ENCODE peak calls at places on chromosome 14, in seven cellular contexts. I is heart right ventricle, U is NCI-H748 treated with DMSO at 0.1 percent for 48 hours, S is right atrium auricular region, L is HT-29, V is EL, M is tibial artery. X is an unnamed sample.

GRCh38 chr14:20671597-20672283 is 12.6 kb upstream of the RNASE4 start:
- DNase-seq in M (no peak), U (no peak), L (peak), I (no peak), V (no peak), S (no peak), X (no peak)

GRCh38 chr14:76267322-76268012 is 108.5 kb upstream of the ESRRB start:
- DNase-seq in M (peak), L (no peak), I (peak), V (peak), S (peak), U (peak), X (peak)

GRCh38 chr14:93970967-93971634 is 5.3 kb downstream of the ASB2 start:
- DNase-seq in I (no peak), V (no peak), M (no peak), S (no peak), U (no peak), L (no peak), X (no peak)

GRCh38 chr14:84087986-84088531 is 1441.9 kb upstream of the FLRT2 start:
- DNase-seq in L (no peak), M (no peak), V (no peak), U (no peak), S (no peak), I (no peak), X (peak)

GRCh38 chr14:96299441-96299840 is 43.4 kb downstream of the BDKRB1 start:
- DNase-seq in U (no peak), I (no peak), S (no peak), V (no peak), L (no peak), M (no peak), X (no peak)

GRCh38 chr14:55589171-55589570 is 9.2 kb downstream of the KTN1 start:
- DNase-seq in U (no peak), V (no peak), L (no peak), I (no peak), S (no peak), M (peak), X (no peak)

GRCh38 chr14:66401447-66402095 is 84.6 kb upstream of the CCDC196 start:
- DNase-seq in M (no peak), V (peak), S (no peak), U (no peak), L (no peak), I (no peak), X (peak)

GRCh38 chr14:104438166-104438887 is 141.2 kb upstream of the C14orf180 start:
- DNase-seq in U (no peak), L (no peak), V (no peak), S (peak), M (no peak), I (no peak), X (no peak)

GRCh38 chr14:65940056-65940735 is 527.7 kb downstream of the FUT8 start:
- DNase-seq in L (peak), V (peak), S (no peak), U (peak), M (no peak), I (no peak), X (no peak)

X was measured in brain microvascular endothelial cell.